ENCODE peak calls at places on chromosomes 2 and 18, in eight cellular contexts. One of them, this sample, is unnamed.

GRCh38 chr18:27952741-27953140 is 224.2 kb downstream of the CDH2 start:
- DNase-seq in IMR-90: no peak
- DNase-seq in memory B cell: no peak
- DNase-seq in stimulated activated CD4-positive, alpha-beta T cell treated with anti-CD3 and anti-CD28 coated beads, Interleukin-15, amount 100 ng/mL, for 1 hour: no peak
- DNase-seq in NCI-H748 treated with DMSO at 0.1 percent for 48 hours: no peak
- DNase-seq in activated CD8-positive, alpha-beta memory T cell treated with anti-CD3 and anti-CD28 coated beads for 48 hours: no peak
- DNase-seq in sciatic nerve: no peak
- DNase-seq in body of pancreas: no peak
- DNase-seq in this sample: no peak

GRCh38 chr2:142020368-142020767 is 110.4 kb downstream of the LRP1B start:
- DNase-seq in IMR-90: no peak
- DNase-seq in memory B cell: no peak
- DNase-seq in stimulated activated CD4-positive, alpha-beta T cell treated with anti-CD3 and anti-CD28 coated beads, Interleukin-15, amount 100 ng/mL, for 1 hour: no peak
- DNase-seq in NCI-H748 treated with DMSO at 0.1 percent for 48 hours: no peak
- DNase-seq in activated CD8-positive, alpha-beta memory T cell treated with anti-CD3 and anti-CD28 coated beads for 48 hours: no peak
- DNase-seq in sciatic nerve: no peak
- DNase-seq in body of pancreas: no peak
- DNase-seq in this sample: no peak

GRCh38 chr18:59605633-59606192 is 91.5 kb downstream of the CCBE1 start:
- DNase-seq in IMR-90: peak
- DNase-seq in memory B cell: no peak
- DNase-seq in stimulated activated CD4-positive, alpha-beta T cell treated with anti-CD3 and anti-CD28 coated beads, Interleukin-15, amount 100 ng/mL, for 1 hour: no peak
- DNase-seq in NCI-H748 treated with DMSO at 0.1 percent for 48 hours: no peak
- DNase-seq in activated CD8-positive, alpha-beta memory T cell treated with anti-CD3 and anti-CD28 coated beads for 48 hours: no peak
- DNase-seq in sciatic nerve: no peak
- DNase-seq in body of pancreas: no peak
- DNase-seq in this sample: no peak

GRCh38 chr18:51425475-51425874 is 228.0 kb upstream of the MEX3C start:
- DNase-seq in IMR-90: no peak
- DNase-seq in memory B cell: no peak
- DNase-seq in stimulated activated CD4-positive, alpha-beta T cell treated with anti-CD3 and anti-CD28 coated beads, Interleukin-15, amount 100 ng/mL, for 1 hour: no peak
- DNase-seq in NCI-H748 treated with DMSO at 0.1 percent for 48 hours: no peak
- DNase-seq in activated CD8-positive, alpha-beta memory T cell treated with anti-CD3 and anti-CD28 coated beads for 48 hours: no peak
- DNase-seq in sciatic nerve: no peak
- DNase-seq in body of pancreas: no peak
- DNase-seq in this sample: no peak

GRCh38 chr18:54717673-54718435 is 110.4 kb upstream of the RAB27B start:
- DNase-seq in IMR-90: no peak
- DNase-seq in memory B cell: peak
- DNase-seq in stimulated activated CD4-positive, alpha-beta T cell treated with anti-CD3 and anti-CD28 coated beads, Interleukin-15, amount 100 ng/mL, for 1 hour: no peak
- DNase-seq in NCI-H748 treated with DMSO at 0.1 percent for 48 hours: no peak
- DNase-seq in activated CD8-positive, alpha-beta memory T cell treated with anti-CD3 and anti-CD28 coated beads for 48 hours: peak
- DNase-seq in sciatic nerve: no peak
- DNase-seq in body of pancreas: no peak
- DNase-seq in this sample: no peak

GRCh38 chr2:10377747-10378085 is 70.4 kb downstream of the ODC1 start:
- DNase-seq in IMR-90: no peak
- DNase-seq in memory B cell: no peak
- DNase-seq in stimulated activated CD4-positive, alpha-beta T cell treated with anti-CD3 and anti-CD28 coated beads, Interleukin-15, amount 100 ng/mL, for 1 hour: no peak
- DNase-seq in NCI-H748 treated with DMSO at 0.1 percent for 48 hours: no peak
- DNase-seq in activated CD8-positive, alpha-beta memory T cell treated with anti-CD3 and anti-CD28 coated beads for 48 hours: no peak
- DNase-seq in sciatic nerve: no peak
- DNase-seq in body of pancreas: no peak
- DNase-seq in this sample: no peak

GRCh38 chr2:8575011-8575750 is 106.7 kb upstream of the ID2 start:
- DNase-seq in IMR-90: peak
- DNase-seq in memory B cell: no peak
- DNase-seq in stimulated activated CD4-positive, alpha-beta T cell treated with anti-CD3 and anti-CD28 coated beads, Interleukin-15, amount 100 ng/mL, for 1 hour: no peak
- DNase-seq in NCI-H748 treated with DMSO at 0.1 percent for 48 hours: no peak
- DNase-seq in activated CD8-positive, alpha-beta memory T cell treated with anti-CD3 and anti-CD28 coated beads for 48 hours: no peak
- DNase-seq in sciatic nerve: peak
- DNase-seq in body of pancreas: no peak
- DNase-seq in this sample: no peak

GRCh38 chr2:3180082-3180908 is 197.3 kb downstream of the EIPR1 start:
- DNase-seq in IMR-90: no peak
- DNase-seq in memory B cell: no peak
- DNase-seq in stimulated activated CD4-positive, alpha-beta T cell treated with anti-CD3 and anti-CD28 coated beads, Interleukin-15, amount 100 ng/mL, for 1 hour: no peak
- DNase-seq in NCI-H748 treated with DMSO at 0.1 percent for 48 hours: no peak
- DNase-seq in activated CD8-positive, alpha-beta memory T cell treated with anti-CD3 and anti-CD28 coated beads for 48 hours: no peak
- DNase-seq in sciatic nerve: peak
- DNase-seq in body of pancreas: no peak
- DNase-seq in this sample: no peak

GRCh38 chr2:233267516-233268245 is 16.2 kb downstream of the ATG16L1 start:
- DNase-seq in IMR-90: no peak
- DNase-seq in memory B cell: peak
- DNase-seq in stimulated activated CD4-positive, alpha-beta T cell treated with anti-CD3 and anti-CD28 coated beads, Interleukin-15, amount 100 ng/mL, for 1 hour: no peak
- DNase-seq in NCI-H748 treated with DMSO at 0.1 percent for 48 hours: no peak
- DNase-seq in activated CD8-positive, alpha-beta memory T cell treated with anti-CD3 and anti-CD28 coated beads for 48 hours: peak
- DNase-seq in sciatic nerve: no peak
- DNase-seq in body of pancreas: peak
- DNase-seq in this sample: peak

GRCh38 chr2:146388757-146389156 is 1456.1 kb upstream of the ACVR2A start:
- DNase-seq in IMR-90: no peak
- DNase-seq in memory B cell: no peak
- DNase-seq in stimulated activated CD4-positive, alpha-beta T cell treated with anti-CD3 and anti-CD28 coated beads, Interleukin-15, amount 100 ng/mL, for 1 hour: no peak
- DNase-seq in NCI-H748 treated with DMSO at 0.1 percent for 48 hours: no peak
- DNase-seq in activated CD8-positive, alpha-beta memory T cell treated with anti-CD3 and anti-CD28 coated beads for 48 hours: no peak
- DNase-seq in sciatic nerve: no peak
- DNase-seq in body of pancreas: no peak
- DNase-seq in this sample: no peak

This sample was measured in activated B cell treated with CpG ODN at 0.5 μM for 24 hours.